ENCODE peak calls at places on chromosomes 1 and 21, in five cellular contexts. I is GM23248, V is PC-3, L is neural progenitor cell, Q is fibroblast of lung. K is an unnamed sample.
A peak's percentile ranks its signal among the peaks of the same experiment; 100 is the strongest.

GRCh38 chr1:153661111-153661708 is 2.7 kb downstream of the SNAPIN start:
- DNase-seq in I (no peak), V (no peak), L (peak; percentile 11), Q (no peak), K (peak; percentile 47)

GRCh38 chr1:8431028-8431427 is 113.1 kb downstream of the SLC45A1 start:
- DNase-seq in I (no peak), V (no peak), L (no peak), Q (no peak), K (no peak)

GRCh38 chr1:46221749-46222148 is 18.6 kb downstream of the LURAP1 start:
- DNase-seq in I (no peak), V (no peak), L (peak; percentile 79), Q (no peak), K (no peak)

GRCh38 chr1:198079432-198079951 is 77.3 kb upstream of the NEK7 start:
- DNase-seq in I (no peak), V (no peak), L (no peak), Q (no peak), K (no peak)

GRCh38 chr1:230158422-230159291 is 91.6 kb downstream of the GALNT2 start:
- DNase-seq in I (no peak), V (peak; percentile 91), L (peak; percentile 57), Q (no peak), K (no peak)

GRCh38 chr1:171226757-171227370 is 21.4 kb upstream of the FMO1 start:
- DNase-seq in I (peak; percentile 79), V (peak; percentile 83), L (peak; percentile 81), Q (peak; percentile 86), K (peak; percentile 64)

GRCh38 chr1:54137532-54138061 is 15.2 kb downstream of the CDCP2 start:
- DNase-seq in I (peak; percentile 55), V (peak; percentile 63), L (no peak), Q (peak; percentile 12), K (no peak)

GRCh38 chr1:151968058-151968457 is 25.6 kb downstream of the S100A10 start:
- DNase-seq in I (peak; percentile 72), V (peak; percentile 89), L (peak; percentile 62), Q (peak; percentile 63), K (no peak)

GRCh38 chr1:18440385-18441226 is 40.1 kb upstream of the KLHDC7A start:
- DNase-seq in I (no peak), V (peak; percentile 3), L (no peak), Q (no peak), K (no peak)

GRCh38 chr1:111603979-111604378 is 15.6 kb upstream of the RAP1A start:
- DNase-seq in I (no peak), V (no peak), L (no peak), Q (no peak), K (peak; percentile 42)

GRCh38 chr1:217889401-217889800 is 258.3 kb downstream of the SPATA17 start:
- DNase-seq in I (peak; percentile 4), V (peak; percentile 78), L (peak; percentile 74), Q (peak; percentile 20), K (no peak)

GRCh38 chr1:150256549-150257341 is 829 bp upstream of the CA14 start:
- DNase-seq in I (peak; percentile 28), V (no peak), L (peak; percentile 84), Q (no peak), K (no peak)

GRCh38 chr21:23887709-23888303 is 1719.5 kb downstream of the MRPL39 start:
- DNase-seq in I (no peak), V (no peak), L (no peak), Q (no peak), K (no peak)

GRCh38 chr1:207747627-207748492 is 4.0 kb upstream of the CD46 start:
- DNase-seq in I (no peak), V (no peak), L (no peak), Q (no peak), K (no peak)

GRCh38 chr1:150973258-150973825 is 1.3 kb downstream of the CERS2 start:
- DNase-seq in I (peak; percentile 61), V (no peak), L (peak; percentile 26), Q (no peak), K (no peak)

GRCh38 chr1:148328884-148329283 is 154.2 kb downstream of the PPIAL4G start:
- DNase-seq in I (no peak), V (no peak), L (no peak), Q (no peak), K (no peak)

GRCh38 chr1:15943515-15944307 is 32.2 kb downstream of the ZBTB17 start:
- DNase-seq in I (no peak), V (no peak), L (no peak), Q (no peak), K (no peak)

GRCh38 chr21:29434081-29434480 is 135.4 kb downstream of the BACH1 start:
- DNase-seq in I (no peak), V (no peak), L (no peak), Q (no peak), K (no peak)

GRCh38 chr1:110370827-110371226 is 20.0 kb downstream of the SLC16A4 start:
- DNase-seq in I (peak; percentile 91), V (peak; percentile 71), L (no peak), Q (peak; percentile 54), K (no peak)

GRCh38 chr1:193700710-193701355 is 514.4 kb upstream of the B3GALT2 start:
- DNase-seq in I (peak; percentile 66), V (peak; percentile 81), L (no peak), Q (peak; percentile 26), K (no peak)

GRCh38 chr1:226990133-226990716 is 50.1 kb downstream of the COQ8A start:
- DNase-seq in I (no peak), V (no peak), L (no peak), Q (no peak), K (no peak)

GRCh38 chr1:64038965-64039926 is 164.2 kb upstream of the UBE2U start:
- DNase-seq in I (peak; percentile 96), V (peak; percentile 99), L (peak; percentile 31), Q (peak; percentile 100), K (no peak)

GRCh38 chr1:212132040-212132439 is 96.5 kb downstream of the DTL start:
- DNase-seq in I (peak; percentile 51), V (no peak), L (no peak), Q (no peak), K (no peak)

DNA sequence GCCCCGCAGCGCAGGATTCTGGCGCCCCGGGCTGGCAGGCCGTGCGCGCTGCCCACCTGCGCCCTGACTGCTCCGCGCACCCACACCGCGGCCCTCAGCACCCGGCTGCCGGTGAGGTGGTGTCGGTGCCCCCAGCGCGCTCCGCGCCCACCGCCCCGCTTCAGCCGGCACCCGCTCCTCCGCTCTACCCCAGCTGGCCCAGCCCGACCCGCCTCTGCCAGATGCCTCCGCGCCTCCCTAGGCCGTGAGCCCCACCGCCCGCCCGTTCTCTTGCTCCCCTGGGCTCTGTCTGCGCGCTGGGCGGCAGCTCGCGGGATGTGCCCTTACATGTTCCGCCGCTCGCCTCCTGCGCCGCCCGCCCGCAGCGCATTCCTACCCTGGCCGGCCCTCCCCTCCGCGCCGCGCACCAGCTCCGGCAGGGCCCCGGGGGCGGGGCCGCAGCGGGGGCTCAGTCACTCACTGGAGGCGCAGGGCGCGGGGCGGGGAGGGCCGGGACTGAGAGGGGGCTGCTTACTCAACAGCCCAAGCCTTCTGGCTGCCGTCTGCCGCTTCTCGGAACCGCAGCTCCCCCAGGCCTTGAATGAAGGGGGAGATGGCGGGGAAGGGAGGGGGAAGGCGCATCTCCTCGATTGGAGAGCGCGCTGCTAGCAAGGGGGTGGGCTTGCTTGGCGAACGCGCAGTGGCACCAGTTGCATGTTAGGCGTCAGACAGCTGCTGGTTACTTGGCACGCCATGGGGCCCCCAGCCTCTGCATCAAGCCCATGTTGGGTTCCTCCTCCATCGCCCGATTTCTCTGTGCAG is at the start of gene PHLDA3:
- DNase-seq in I (peak; percentile 93), V (peak; percentile 97), L (peak; percentile 88), Q (peak; percentile 92), K (peak; percentile 47)
- TF ChIP-seq EZH2 in I (no peak), V (no peak), L (peak; percentile 52), Q (no peak), K (no peak)

DNA sequence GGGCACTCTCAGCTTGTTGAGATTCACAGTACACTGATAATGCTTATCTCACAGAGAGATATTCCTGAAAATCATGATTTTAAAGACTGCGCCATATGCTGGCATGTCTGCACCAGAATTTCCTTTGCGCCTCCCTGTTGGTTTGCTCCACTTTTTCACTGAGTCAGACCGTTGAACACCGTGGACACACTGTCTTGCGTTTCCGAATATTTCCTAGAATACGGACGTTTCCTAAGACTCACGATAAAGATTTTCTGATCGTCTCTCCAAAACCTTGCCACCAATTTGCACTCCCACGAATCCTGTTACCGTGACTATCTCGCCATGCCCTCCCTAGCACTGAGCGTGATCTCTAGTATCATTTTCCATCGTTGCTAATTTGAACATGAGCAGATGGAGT is 467 bp upstream of the C1orf115 start:
- DNase-seq in I (no peak), V (no peak), L (no peak), Q (no peak), K (no peak)
- H3K4me3 ChIP-seq in I (peak overlapping the region; percentile 80), V (peak overlapping the region; percentile 82), L (peak overlapping the region; percentile 96), Q (peak overlapping the region; percentile 62), K (peak overlapping the region; percentile 72)

DNA sequence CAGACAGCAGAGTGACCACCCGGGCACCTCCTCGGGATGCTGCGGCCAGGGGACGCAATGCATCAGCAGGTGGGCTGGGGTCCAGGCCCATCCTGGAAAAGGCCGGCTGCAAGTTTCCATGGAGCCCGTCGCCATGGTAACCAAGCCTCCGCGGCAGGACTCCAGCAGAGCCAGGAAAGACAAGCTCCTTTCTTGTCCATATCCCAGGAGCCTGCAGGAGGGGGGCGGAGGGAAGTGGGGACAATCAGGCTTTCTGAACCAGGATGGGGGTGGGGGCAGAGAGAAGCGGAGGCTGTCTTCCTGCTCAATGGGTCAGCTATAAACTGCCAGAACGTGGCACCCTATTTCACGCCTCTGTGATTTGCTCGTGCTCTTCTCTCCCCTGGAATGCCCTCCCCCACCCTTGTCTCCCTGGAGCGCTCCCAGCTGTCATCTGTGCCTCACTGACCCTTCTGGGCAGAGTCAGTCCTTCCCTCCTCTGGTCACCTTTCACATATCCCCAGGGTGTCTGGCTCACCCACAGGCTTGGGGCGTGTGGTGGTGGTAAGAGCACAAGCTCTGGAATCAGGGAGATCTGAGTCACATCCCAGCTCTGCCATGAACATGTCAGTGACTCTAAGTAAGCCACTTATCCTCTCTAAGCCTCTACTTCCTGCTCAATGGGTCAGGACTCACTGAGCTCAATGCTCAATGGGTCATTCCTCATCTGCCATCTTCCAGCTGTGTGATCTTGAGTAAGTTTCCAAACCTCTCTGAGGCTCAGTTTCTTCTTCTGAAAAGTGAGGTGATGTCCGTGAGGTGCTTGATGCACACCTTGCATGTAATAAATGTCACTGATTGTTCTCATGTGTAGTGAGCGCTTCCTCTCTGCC is 58.9 kb upstream of the LAPTM5 start:
- DNase-seq in I (peak; percentile 96), V (peak; percentile 84), L (peak; percentile 97), Q (peak; percentile 83), K (no peak)
- H3K27ac ChIP-seq in I (peak overlapping the region; percentile 48), V (no peak overlapping the region), L (no peak overlapping the region), Q (no peak overlapping the region), K (no peak overlapping the region)

DNA sequence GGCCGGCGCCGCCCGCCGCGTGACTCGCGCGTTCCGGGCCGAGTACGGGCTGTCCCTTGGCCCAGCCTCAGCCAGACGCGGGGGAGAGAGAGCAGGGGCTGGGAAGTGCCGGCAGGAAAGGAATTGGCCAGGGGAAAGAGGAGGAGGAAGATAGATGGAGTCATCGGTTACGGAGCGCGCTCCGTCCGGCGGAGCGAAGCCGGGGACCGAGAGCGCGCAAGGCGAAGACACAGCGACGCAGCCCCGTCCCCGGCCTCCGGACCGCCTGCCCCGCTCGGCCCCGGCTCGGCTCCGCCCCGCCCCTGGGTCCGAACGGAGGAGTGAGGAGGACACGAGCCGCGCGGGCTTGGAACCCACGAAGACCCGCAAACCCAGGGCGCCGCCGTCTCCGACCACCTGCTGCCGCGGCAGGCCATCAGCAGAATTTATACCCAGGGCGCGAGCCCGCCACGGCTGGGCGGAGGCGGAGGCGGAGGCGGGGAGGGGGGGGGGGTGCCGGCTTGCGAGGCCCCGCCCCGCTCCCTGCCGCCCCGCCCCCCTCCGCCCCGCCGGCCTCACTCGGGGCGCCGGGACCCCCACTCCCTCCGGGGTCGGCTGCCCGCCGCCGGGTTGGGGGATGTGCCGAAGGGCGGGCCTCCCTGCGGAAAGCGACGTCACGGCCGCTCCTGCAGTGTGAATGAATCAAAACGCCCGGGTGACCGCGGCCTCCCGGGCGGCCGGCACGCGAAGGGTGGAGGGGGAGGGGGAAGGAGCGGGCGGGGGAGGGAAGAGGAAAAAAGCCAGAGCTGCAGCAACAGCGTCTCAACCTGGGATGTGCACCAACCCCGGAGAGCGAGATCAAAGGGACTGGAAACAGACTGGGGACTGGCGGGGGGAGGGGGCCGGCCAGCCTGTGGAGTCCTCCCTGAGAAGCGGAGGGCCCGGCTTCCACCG is at the start of gene LHX4:
- DNase-seq in I (peak; percentile 55), V (peak; percentile 34), L (peak; percentile 84), Q (no peak), K (no peak)
- TF ChIP-seq EZH2 in I (no peak), V (no peak), L (no peak), Q (peak; percentile 71), K (no peak)